ENCODE peak calls at places on chromosomes 16 and 17, in four cellular contexts. S, X, A and W are unnamed samples.

GRCh38 chr16:48054881-48055601 is 100.8 kb downstream of the ABCC12 start:
- DNase-seq in S (peak), X (peak), A (no peak), W (no peak)

GRCh38 chr17:42950044-42950783 is 14.0 kb downstream of the AARSD1 start:
- DNase-seq in S (no peak), X (no peak), A (no peak), W (no peak)

GRCh38 chr17:6599364-6599763 is 41.1 kb downstream of the KIAA0753 start:
- DNase-seq in S (peak), X (no peak), A (no peak), W (no peak)

GRCh38 chr17:51164911-51165679 is 1.1 kb upstream of the NME2 start:
- DNase-seq in S (no peak), X (no peak), A (no peak), W (no peak)

GRCh38 chr17:4043862-4044261 is 79.6 kb upstream of the ATP2A3 start:
- DNase-seq in S (no peak), X (no peak), A (peak), W (no peak)

GRCh38 chr17:69822314-69822875 is 252.6 kb upstream of the KCNJ16 start:
- DNase-seq in S (no peak), X (no peak), A (no peak), W (no peak)

GRCh38 chr16:30747799-30748633 is at the start of gene PHKG2:
- DNase-seq in S (peak), X (peak), A (peak), W (peak)

GRCh38 chr16:30656388-30656787 is 1.8 kb upstream of the FBRS start:
- DNase-seq in S (no peak), X (no peak), A (no peak), W (no peak)

GRCh38 chr16:23072084-23072599 is 77.1 kb downstream of the USP31 start:
- DNase-seq in S (no peak), X (peak), A (no peak), W (no peak)

GRCh38 chr16:86680661-86681439 is 102.5 kb downstream of the FOXL1 start:
- DNase-seq in S (no peak), X (no peak), A (no peak), W (no peak)